ENCODE peak calls at places on chromosome 13, in six cellular contexts. P is lower leg skin; R is effector CD4-positive, alpha-beta T cell; Q is HEK293T; D is A673; U is amniotic stem cell. A is an unnamed sample.

GRCh38 chr13:65292488-65292901 is 1937.6 kb downstream of the PCDH9 start:
- DNase-seq in D (peak), Q (peak), P (no peak), R (no peak), U (peak), A (no peak)

GRCh38 chr13:110119943-110120905 is 186.7 kb downstream of the COL4A1 start:
- DNase-seq in P (no peak), R (no peak), D (no peak), U (no peak), Q (no peak), A (no peak)

GRCh38 chr13:79194272-79194671 is 211.8 kb downstream of the RBM26 start:
- DNase-seq in D (no peak), Q (no peak), U (no peak), P (no peak), R (no peak), A (no peak)

GRCh38 chr13:41858783-41859182 is 102.1 kb downstream of the VWA8 start:
- DNase-seq in R (no peak), D (no peak), Q (no peak), U (no peak), P (no peak), A (no peak)

GRCh38 chr13:30172593-30173300 is 134.6 kb downstream of the KATNAL1 start:
- DNase-seq in Q (no peak), D (no peak), R (no peak), U (no peak), P (no peak), A (no peak)

GRCh38 chr13:61728468-61728867 is 312.8 kb upstream of the PCDH20 start:
- DNase-seq in P (no peak), R (no peak), U (no peak), Q (no peak), D (peak), A (no peak)

GRCh38 chr13:32496574-32497160 is 41.9 kb downstream of the N4BP2L2 start:
- DNase-seq in U (no peak), R (no peak), P (no peak), Q (no peak), D (no peak), A (no peak)

GRCh38 chr13:113084943-113085540 is 20.5 kb upstream of the F7 start:
- DNase-seq in R (no peak), D (no peak), U (no peak), Q (no peak), P (no peak), A (no peak)

GRCh38 chr13:27982361-27982760 is 6.1 kb downstream of the URAD start:
- DNase-seq in D (no peak), R (no peak), Q (no peak), U (no peak), P (no peak), A (no peak)

GRCh38 chr13:31545616-31546015 is 193.7 kb upstream of the RXFP2 start:
- DNase-seq in P (no peak), R (no peak), U (no peak), D (no peak), Q (no peak), A (no peak)

GRCh38 chr13:111156421-111156820 is 41.3 kb downstream of the ARHGEF7 start:
- DNase-seq in U (no peak), R (no peak), Q (no peak), D (no peak), P (no peak), A (no peak)

GRCh38 chr13:96696501-96696900 is 297.8 kb downstream of the OXGR1 start:
- DNase-seq in Q (no peak), P (no peak), R (no peak), D (no peak), U (no peak), A (no peak)

GRCh38 chr13:34435338-34435737 is 506.7 kb upstream of the NBEA start:
- DNase-seq in R (no peak), P (no peak), U (peak), D (no peak), Q (peak), A (no peak)

GRCh38 chr13:48571121-48571901 is 38.4 kb upstream of the RCBTB2 start:
- DNase-seq in R (no peak), Q (no peak), U (peak), D (no peak), P (no peak), A (no peak)

GRCh38 chr13:82791035-82791434 is 1091.2 kb downstream of the SLITRK1 start:
- DNase-seq in R (no peak), P (no peak), U (no peak), Q (no peak), D (no peak), A (no peak)

GRCh38 chr13:27569405-27569804 is 50.9 kb downstream of the LNX2 start:
- DNase-seq in D (no peak), U (no peak), Q (no peak), P (no peak), R (no peak), A (no peak)

GRCh38 chr13:74388626-74389025 is 254.4 kb upstream of the KLF12 start:
- DNase-seq in P (no peak), R (no peak), Q (no peak), D (no peak), U (no peak), A (no peak)

GRCh38 chr13:91702411-91702810 is 304.0 kb downstream of the GPC5 start:
- DNase-seq in R (no peak), D (no peak), P (no peak), U (no peak), Q (no peak), A (no peak)

GRCh38 chr13:104111031-104111430 is 1044.8 kb upstream of the SLC10A2 start:
- DNase-seq in D (no peak), R (no peak), U (no peak), Q (no peak), P (no peak), A (no peak)

GRCh38 chr13:114025432-114026127 is 51.7 kb upstream of the C13orf46 start:
- DNase-seq in R (no peak), D (no peak), P (no peak), U (no peak), Q (no peak), A (no peak)

GRCh38 chr13:76647550-76647949 is 238.7 kb downstream of the KCTD12 start:
- DNase-seq in P (no peak), D (no peak), R (no peak), Q (no peak), U (peak), A (no peak)

GRCh38 chr13:113848431-113849260 is 15.2 kb downstream of the GAS6 start:
- DNase-seq in P (peak), U (no peak), D (no peak), Q (no peak), R (no peak), A (no peak)

GRCh38 chr13:76067850-76068249 is 431.7 kb downstream of the LMO7 start:
- DNase-seq in P (no peak), R (no peak), U (no peak), Q (no peak), D (no peak), A (no peak)

GRCh38 chr13:41740479-41740878 is 220.4 kb downstream of the VWA8 start:
- DNase-seq in P (no peak), Q (no peak), R (no peak), U (no peak), D (no peak), A (no peak)

GRCh38 chr13:100881291-100881864 is 206.8 kb upstream of the TMTC4 start:
- DNase-seq in U (no peak), Q (no peak), R (no peak), P (no peak), D (no peak), A (no peak)

GRCh38 chr13:39875583-39875982 is 220.1 kb downstream of the COG6 start:
- DNase-seq in D (no peak), P (no peak), R (no peak), Q (no peak), U (no peak), A (no peak)